ENCODE peak calls at places on chromosomes 5 and 9, in eight cellular contexts. P is hepatocyte, B is cardiac muscle cell, N is heart right ventricle, O is Peyer's patch, U is Karpas-422, W is H9, R is PC-3. Z is an unnamed sample. For H3K9me3, the result is how much of the 10 kb centered on the place peaks cover.

GRCh38 chr5:14452685-14453084 is 128.9 kb upstream of the OTULINL start:
- DNase-seq in P (no peak), B (no peak), N (no peak), O (no peak), U (no peak), W (no peak), R (no peak), Z (no peak)

GRCh38 chr9:86713456-86713855 is 233.8 kb downstream of the GAS1 start:
- DNase-seq in P (no peak), B (no peak), N (no peak), O (no peak), U (no peak), W (no peak), R (peak), Z (no peak)

GRCh38 chr9:128412120-128412790 is 8.4 kb upstream of the CERCAM start:
- DNase-seq in P (peak), B (peak), N (no peak), O (peak), U (peak), W (peak), R (peak), Z (no peak)

GRCh38 chr5:140214831-140215230 is 39.8 kb downstream of the CYSTM1 start:
- DNase-seq in P (no peak), B (no peak), N (no peak), O (no peak), U (no peak), W (no peak), R (peak), Z (no peak)

GRCh38 chr5:167731951-167732350 is 559.5 kb upstream of the WWC1 start:
- DNase-seq in P (no peak), B (no peak), N (no peak), O (no peak), U (no peak), W (no peak), R (no peak), Z (no peak)

GRCh38 chr9:122213589-122214413 is 15.0 kb downstream of the LHX6 start:
- DNase-seq in P (peak), B (peak), N (no peak), O (peak), U (no peak), W (peak), R (peak), Z (no peak)

GRCh38 chr5:117041926-117042595 is 467.4 kb upstream of the SEMA6A start:
- DNase-seq in P (no peak), B (no peak), N (no peak), O (no peak), U (no peak), W (no peak), R (no peak), Z (no peak)

GRCh38 chr5:100232730-100233129 is 302.4 kb upstream of the FAM174A start:
- DNase-seq in P (no peak), B (no peak), N (no peak), O (no peak), U (no peak), W (no peak), R (no peak), Z (no peak)

GRCh38 chr9:5449521-5450359 is 602 bp upstream of the CD274 start:
- DNase-seq in P (no peak), B (no peak), N (no peak), O (no peak), U (no peak), W (no peak), R (peak), Z (no peak)

DNA sequence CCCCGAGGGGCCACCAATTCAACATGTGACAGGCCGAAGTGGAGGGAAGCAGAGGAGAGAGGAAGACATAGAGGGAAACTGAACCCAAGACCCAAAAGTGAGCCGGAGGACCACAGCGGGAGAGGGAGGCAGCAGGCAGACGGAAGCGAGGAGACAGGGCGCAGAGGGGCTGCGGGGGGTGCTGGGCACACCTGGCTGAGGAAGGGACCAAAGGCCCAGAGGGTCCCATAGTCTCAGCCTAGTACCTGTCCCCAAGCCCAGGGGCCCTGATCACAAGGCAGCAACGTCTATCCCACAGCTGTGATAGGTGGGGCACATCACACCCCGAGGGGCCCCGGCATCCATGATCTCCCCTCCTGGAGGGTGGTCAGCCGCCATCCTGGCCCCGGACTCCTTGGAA is 7.1 kb upstream of the RALGDS start:
- DNase-seq in P (no peak), B (no peak), N (no peak), O (no peak), U (no peak), W (no peak), R (no peak), Z (no peak)
- H3K27ac ChIP-seq in P (no peak), B (no peak), N (peak), O (peak), U (no peak), W (no peak), R (no peak), Z (peak)

DNA sequence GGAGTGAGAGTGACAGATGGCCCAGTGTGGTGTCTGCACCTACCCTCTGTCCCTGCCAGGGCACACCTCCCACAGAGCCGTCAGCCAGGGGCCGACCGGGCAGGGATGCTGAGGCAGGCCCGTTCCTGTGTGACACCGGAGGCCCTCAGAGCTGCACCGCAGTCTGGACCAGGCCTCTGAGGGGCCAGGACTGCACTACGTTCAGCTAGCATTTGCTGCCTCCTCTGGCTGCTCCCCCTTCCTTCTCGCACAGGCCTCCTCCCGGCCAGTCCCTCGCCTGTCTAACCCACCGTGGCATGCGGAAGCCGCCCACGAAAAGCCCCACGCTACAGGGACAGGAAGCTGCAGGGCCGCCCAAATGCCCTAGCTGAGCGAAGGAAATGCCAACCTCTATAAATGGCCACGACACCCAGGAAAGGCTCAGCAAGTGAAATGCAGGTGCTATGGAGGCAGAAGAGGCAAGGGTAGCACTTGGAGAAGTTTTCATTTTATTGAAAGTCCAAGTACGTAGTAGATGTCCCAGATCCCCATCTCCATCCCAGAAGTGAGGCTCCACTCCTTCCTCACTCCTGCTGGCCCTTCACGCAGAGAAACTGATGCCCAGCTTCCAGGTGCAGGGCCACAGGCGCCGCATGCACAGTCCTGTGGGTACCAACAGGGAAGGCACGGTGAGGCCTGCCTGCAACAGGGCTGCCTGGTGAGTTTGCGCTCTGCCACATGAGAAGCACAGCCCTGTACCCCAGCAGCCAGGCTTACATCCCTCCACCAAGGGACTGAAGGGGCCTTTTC is 38.7 kb downstream of the MAPK9 start:
- DNase-seq in P (no peak), B (no peak), N (no peak), O (no peak), U (no peak), W (no peak), R (no peak), Z (no peak)
- H3K9me3 ChIP-seq in P (under half), B (under half), N (half or more), O (under half), U (under half), W (half or more), R (under half), Z (half or more)

GRCh38 chr5:111226556-111226955 is 2.4 kb downstream of the CAMK4 start:
- DNase-seq in P (no peak), B (no peak), N (no peak), O (no peak), U (no peak), W (no peak), R (no peak), Z (no peak)

GRCh38 chr5:111225926-111226325 is 1.7 kb downstream of the CAMK4 start:
- DNase-seq in P (no peak), B (no peak), N (no peak), O (no peak), U (no peak), W (no peak), R (no peak), Z (no peak)

GRCh38 chr5:111223086-111223789 is 946 bp upstream of the CAMK4 start:
- DNase-seq in P (peak), B (no peak), N (no peak), O (no peak), U (no peak), W (no peak), R (peak), Z (no peak)

GRCh38 chr5:111223790-111224560 is at the start of gene CAMK4:
- DNase-seq in P (peak), B (peak), N (peak), O (peak), U (peak), W (peak), R (peak), Z (no peak)

DNA sequence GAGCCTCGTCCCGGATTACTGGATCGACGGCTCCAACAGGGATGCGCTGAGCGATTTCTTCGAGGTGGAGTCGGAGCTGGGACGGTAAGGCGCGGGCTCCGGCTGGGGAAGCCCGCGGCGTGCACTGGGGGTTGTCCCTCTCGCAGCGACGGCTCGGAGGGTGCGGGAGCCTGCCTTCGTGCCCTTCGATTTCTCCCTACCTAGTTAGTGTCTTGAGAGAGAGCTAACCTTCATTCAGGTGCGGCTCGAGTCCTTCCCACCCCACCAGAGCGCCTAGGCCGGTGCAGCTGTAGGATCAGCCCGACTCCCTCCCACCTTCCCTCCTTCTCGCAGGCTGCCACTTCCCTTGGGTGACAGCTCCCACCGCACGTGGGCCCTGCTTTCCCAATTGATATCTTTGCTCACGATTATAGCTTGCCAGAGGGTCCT is 391 bp downstream of the CAMK4 start:
- DNase-seq in P (no peak), B (no peak), N (no peak), O (no peak), U (no peak), W (no peak), R (no peak), Z (no peak)
- H3K27ac ChIP-seq in P (no peak), B (no peak), N (no peak), O (peak), U (no peak), W (no peak), R (no peak), Z (peak)

DNA sequence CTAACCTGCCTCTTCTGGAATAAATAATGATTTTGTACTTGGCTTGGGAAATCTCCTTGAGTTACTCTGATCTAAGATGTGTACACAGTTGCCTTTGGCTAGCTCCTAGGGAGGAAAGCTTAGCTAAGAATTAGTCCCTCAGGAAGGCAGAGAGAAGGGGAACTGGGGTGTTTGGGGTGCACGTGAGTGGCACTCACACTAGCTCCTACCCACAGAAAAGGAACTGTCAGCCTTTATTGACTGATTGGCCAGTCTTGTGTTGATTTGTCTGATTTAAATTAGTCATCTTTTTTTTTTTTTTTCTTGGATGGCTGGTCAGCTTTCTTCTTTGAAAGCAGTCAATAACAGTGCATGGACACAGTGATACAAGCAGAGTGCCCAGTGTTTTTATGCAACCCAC is 107.7 kb downstream of the DMRT2 start:
- DNase-seq in P (no peak), B (no peak), N (no peak), O (no peak), U (no peak), W (no peak), R (peak), Z (no peak)
- H3K9me3 ChIP-seq in P (under half), B (under half), N (under half), O (under half), U (under half), W (under half), R (under half), Z (under half)

DNA sequence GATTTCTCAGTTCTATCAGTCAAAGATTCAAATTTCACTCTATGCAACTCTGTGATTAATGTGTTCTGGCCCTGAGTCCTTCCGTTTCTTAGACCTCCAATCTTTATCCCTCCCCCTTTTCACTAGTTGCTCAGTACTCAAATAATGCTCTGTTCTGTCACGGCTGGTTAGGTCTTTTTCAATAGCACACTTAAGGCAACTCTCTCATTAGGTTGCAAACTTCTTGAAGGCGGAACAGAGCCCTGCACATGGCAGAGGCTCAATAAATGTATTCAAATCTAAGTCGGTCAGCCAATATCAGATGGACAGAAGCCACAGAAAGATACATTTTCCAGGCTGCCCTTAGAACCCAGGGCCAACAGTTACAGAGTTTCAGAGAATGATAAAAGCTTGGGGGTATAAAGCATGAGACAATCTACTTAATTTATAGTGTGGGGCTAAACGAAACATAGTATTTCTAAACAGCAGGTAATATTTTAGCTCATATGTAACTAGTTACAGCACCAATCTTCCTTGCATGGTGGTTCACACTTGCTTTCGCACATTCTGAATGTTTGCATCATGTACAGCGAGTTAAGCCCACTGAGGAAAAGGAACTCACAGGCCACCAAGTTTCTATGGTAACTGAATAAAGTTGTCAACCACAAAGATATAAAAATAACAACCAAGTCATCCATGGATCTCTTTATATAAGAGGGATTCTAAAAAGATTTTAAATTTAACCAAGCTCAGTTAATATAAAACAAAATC is 67.1 kb upstream of the GOLPH3 start:
- DNase-seq in P (no peak), B (no peak), N (no peak), O (no peak), U (peak), W (no peak), R (no peak), Z (no peak)
- H3K27ac ChIP-seq in P (no peak), B (no peak), N (no peak), O (no peak), U (peak), W (no peak), R (no peak), Z (no peak)

GRCh38 chr5:180251887-180252286 is 40.0 kb downstream of the MAPK9 start:
- DNase-seq in P (no peak), B (no peak), N (no peak), O (no peak), U (no peak), W (no peak), R (no peak), Z (no peak)
- H3K9me3 ChIP-seq in P (under half), B (under half), N (half or more), O (under half), U (under half), W (half or more), R (under half), Z (under half)

DNA sequence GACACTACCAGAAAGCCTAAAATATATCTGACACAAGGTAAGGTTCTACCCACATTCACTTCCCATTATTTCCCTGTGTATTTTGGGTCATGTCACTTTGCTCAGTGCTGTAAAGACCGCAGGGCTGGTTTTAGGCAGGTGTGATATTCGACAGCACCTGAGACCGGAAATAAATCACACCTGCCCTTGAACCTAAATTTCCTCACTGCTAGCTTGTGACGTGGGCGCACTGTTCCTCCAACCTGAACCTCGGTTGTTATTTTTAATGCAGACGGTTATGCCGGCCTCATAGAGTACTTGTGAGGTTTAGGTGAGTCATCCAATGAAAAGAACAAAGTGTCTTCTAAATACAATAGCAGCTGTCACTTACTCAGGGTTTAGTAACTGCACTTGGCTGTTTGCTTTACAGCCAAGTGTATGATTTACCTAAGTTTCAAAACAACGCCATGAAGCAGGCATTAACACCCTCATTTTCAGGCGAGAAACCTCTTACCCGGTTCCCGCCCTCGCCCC is 20.7 kb upstream of the ZNF782 start:
- DNase-seq in P (peak), B (no peak), N (no peak), O (peak), U (no peak), W (no peak), R (peak), Z (no peak)
- H3K27ac ChIP-seq in P (peak), B (no peak), N (no peak), O (peak), U (no peak), W (no peak), R (peak), Z (peak)

DNA sequence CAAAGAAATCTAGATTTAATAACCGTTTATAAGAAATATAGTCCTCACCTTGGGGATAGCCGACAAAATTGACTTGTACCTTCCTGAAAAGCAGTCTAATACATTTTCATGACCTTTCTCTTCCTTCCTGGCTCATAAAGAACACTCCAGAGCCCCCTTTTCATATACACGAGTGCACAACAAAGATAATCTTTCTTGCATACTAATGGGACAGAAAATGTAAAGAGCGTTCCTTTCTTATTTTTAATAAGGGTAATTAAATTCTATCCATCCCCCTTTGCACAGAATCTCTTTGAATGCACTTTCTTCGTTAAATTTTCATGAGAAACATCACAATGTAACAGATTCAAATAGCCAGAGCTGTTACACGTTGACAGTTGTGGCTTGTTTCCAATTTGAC is 732.3 kb upstream of the DMAC1 start:
- DNase-seq in P (no peak), B (no peak), N (no peak), O (no peak), U (no peak), W (no peak), R (no peak), Z (no peak)
- H3K9me3 ChIP-seq in P (under half), B (under half), N (under half), O (under half), U (under half), W (under half), R (under half), Z (under half)

GRCh38 chr5:147411612-147412310 is 98.1 kb downstream of the DPYSL3 start:
- DNase-seq in P (no peak), B (no peak), N (no peak), O (no peak), U (no peak), W (no peak), R (no peak), Z (no peak)
- H3K27ac ChIP-seq in P (no peak), B (peak), N (peak), O (peak), U (no peak), W (no peak), R (no peak), Z (peak)